ENCODE peak calls at places on chromosomes 4 and X, in five cellular contexts. One of them, this sample, is unnamed.

GRCh38 chr4:20084488-20084887 is 167.2 kb upstream of the SLIT2 start:
- DNase-seq in upper lobe of right lung: no peak
- DNase-seq in CD8-positive, alpha-beta T cell: no peak
- DNase-seq in CD4-positive, alpha-beta memory T cell: no peak
- DNase-seq in cardiac muscle cell: no peak
- DNase-seq in this sample: no peak

GRCh38 chr4:2794707-2795557 is 2.0 kb downstream of the SH3BP2 start:
- DNase-seq in cardiac muscle cell: no peak
- DNase-seq in upper lobe of right lung: peak; percentile 81
- DNase-seq in CD8-positive, alpha-beta T cell: no peak
- DNase-seq in CD4-positive, alpha-beta memory T cell: no peak
- DNase-seq in this sample: peak; percentile 91

GRCh38 chr4:139171878-139172691 is 4.9 kb downstream of the ELF2 start:
- DNase-seq in CD4-positive, alpha-beta memory T cell: no peak
- DNase-seq in cardiac muscle cell: no peak
- DNase-seq in CD8-positive, alpha-beta T cell: no peak
- DNase-seq in upper lobe of right lung: no peak
- DNase-seq in this sample: no peak

GRCh38 chr4:42824278-42824977 is 68.1 kb upstream of the GRXCR1 start:
- DNase-seq in cardiac muscle cell: no peak
- DNase-seq in CD4-positive, alpha-beta memory T cell: no peak
- DNase-seq in upper lobe of right lung: no peak
- DNase-seq in CD8-positive, alpha-beta T cell: no peak
- DNase-seq in this sample: no peak

GRCh38 chrX:31353095-31353494 is 281.3 kb upstream of the FTHL17 start:
- DNase-seq in CD8-positive, alpha-beta T cell: no peak
- DNase-seq in cardiac muscle cell: no peak
- DNase-seq in upper lobe of right lung: no peak
- DNase-seq in CD4-positive, alpha-beta memory T cell: no peak
- DNase-seq in this sample: no peak

GRCh38 chr4:106450249-106450648 is 81.7 kb upstream of the GIMD1 start:
- DNase-seq in CD8-positive, alpha-beta T cell: no peak
- DNase-seq in cardiac muscle cell: no peak
- DNase-seq in CD4-positive, alpha-beta memory T cell: no peak
- DNase-seq in upper lobe of right lung: no peak
- DNase-seq in this sample: no peak

GRCh38 chrX:13901354-13901753 is 84.5 kb upstream of the GPM6B start:
- DNase-seq in CD8-positive, alpha-beta T cell: no peak
- DNase-seq in CD4-positive, alpha-beta memory T cell: no peak
- DNase-seq in cardiac muscle cell: no peak
- DNase-seq in upper lobe of right lung: no peak
- DNase-seq in this sample: no peak

GRCh38 chrX:139126493-139126892 is 404.0 kb upstream of the F9 start:
- DNase-seq in cardiac muscle cell: peak; percentile 64
- DNase-seq in CD8-positive, alpha-beta T cell: no peak
- DNase-seq in upper lobe of right lung: no peak
- DNase-seq in CD4-positive, alpha-beta memory T cell: no peak
- DNase-seq in this sample: no peak

GRCh38 chr4:158768577-158769174 is at the start of gene FNIP2:
- DNase-seq in CD4-positive, alpha-beta memory T cell: peak; percentile 76
- DNase-seq in CD8-positive, alpha-beta T cell: peak; percentile 53
- DNase-seq in cardiac muscle cell: peak; percentile 91
- DNase-seq in upper lobe of right lung: peak; percentile 92
- DNase-seq in this sample: peak; percentile 92

GRCh38 chr4:5888222-5888701 is 4.6 kb downstream of the CRMP1 start:
- DNase-seq in cardiac muscle cell: peak; percentile 67
- DNase-seq in CD8-positive, alpha-beta T cell: no peak
- DNase-seq in upper lobe of right lung: no peak
- DNase-seq in CD4-positive, alpha-beta memory T cell: no peak
- DNase-seq in this sample: no peak

GRCh38 chrX:10171291-10171690 is 14.5 kb downstream of the CLCN4 start:
- DNase-seq in cardiac muscle cell: no peak
- DNase-seq in CD8-positive, alpha-beta T cell: no peak
- DNase-seq in upper lobe of right lung: no peak
- DNase-seq in CD4-positive, alpha-beta memory T cell: no peak
- DNase-seq in this sample: no peak

GRCh38 chr4:116321471-116321870 is 763.9 kb downstream of the TRAM1L1 start:
- DNase-seq in CD8-positive, alpha-beta T cell: no peak
- DNase-seq in CD4-positive, alpha-beta memory T cell: no peak
- DNase-seq in upper lobe of right lung: no peak
- DNase-seq in cardiac muscle cell: no peak
- DNase-seq in this sample: no peak

GRCh38 chr4:25938251-25939186 is 24.5 kb downstream of the SMIM20 start:
- DNase-seq in cardiac muscle cell: no peak
- DNase-seq in CD4-positive, alpha-beta memory T cell: no peak
- DNase-seq in CD8-positive, alpha-beta T cell: no peak
- DNase-seq in upper lobe of right lung: no peak
- DNase-seq in this sample: no peak

GRCh38 chr4:7894677-7895181 is 44.9 kb downstream of the AFAP1 start:
- DNase-seq in upper lobe of right lung: no peak
- DNase-seq in CD8-positive, alpha-beta T cell: no peak
- DNase-seq in CD4-positive, alpha-beta memory T cell: no peak
- DNase-seq in cardiac muscle cell: peak; percentile 59
- DNase-seq in this sample: no peak

GRCh38 chr4:81194286-81194685 is 20.7 kb downstream of the PRKG2 start:
- DNase-seq in CD4-positive, alpha-beta memory T cell: no peak
- DNase-seq in CD8-positive, alpha-beta T cell: no peak
- DNase-seq in cardiac muscle cell: no peak
- DNase-seq in upper lobe of right lung: no peak
- DNase-seq in this sample: no peak

GRCh38 chr4:7159923-7160322 is 32.4 kb upstream of the SORCS2 start:
- DNase-seq in CD8-positive, alpha-beta T cell: no peak
- DNase-seq in CD4-positive, alpha-beta memory T cell: no peak
- DNase-seq in cardiac muscle cell: no peak
- DNase-seq in upper lobe of right lung: peak; percentile 13
- DNase-seq in this sample: no peak

GRCh38 chr4:7625073-7625472 is 190.3 kb upstream of the PSAPL1 start:
- DNase-seq in CD8-positive, alpha-beta T cell: no peak
- DNase-seq in cardiac muscle cell: no peak
- DNase-seq in CD4-positive, alpha-beta memory T cell: no peak
- DNase-seq in upper lobe of right lung: no peak
- DNase-seq in this sample: peak; percentile 74

GRCh38 chrX:110172215-110172614 is 145.7 kb downstream of the AMMECR1 start:
- DNase-seq in cardiac muscle cell: no peak
- DNase-seq in upper lobe of right lung: no peak
- DNase-seq in CD8-positive, alpha-beta T cell: no peak
- DNase-seq in CD4-positive, alpha-beta memory T cell: no peak
- DNase-seq in this sample: no peak

GRCh38 chr4:120948382-120948781 is 25.9 kb upstream of the PRDM5 start:
- DNase-seq in CD8-positive, alpha-beta T cell: no peak
- DNase-seq in CD4-positive, alpha-beta memory T cell: no peak
- DNase-seq in upper lobe of right lung: no peak
- DNase-seq in cardiac muscle cell: no peak
- DNase-seq in this sample: no peak

GRCh38 chrX:49840679-49841078 is 11.6 kb downstream of the PAGE4 start:
- DNase-seq in upper lobe of right lung: peak; percentile 71
- DNase-seq in CD4-positive, alpha-beta memory T cell: peak; percentile 13
- DNase-seq in CD8-positive, alpha-beta T cell: no peak
- DNase-seq in cardiac muscle cell: peak; percentile 88
- DNase-seq in this sample: peak; percentile 77

GRCh38 chrX:122703762-122704161 is 480.3 kb upstream of the GRIA3 start:
- DNase-seq in CD8-positive, alpha-beta T cell: no peak
- DNase-seq in upper lobe of right lung: no peak
- DNase-seq in cardiac muscle cell: no peak
- DNase-seq in CD4-positive, alpha-beta memory T cell: no peak
- DNase-seq in this sample: no peak

GRCh38 chr4:10084651-10085320 is 31.8 kb downstream of the WDR1 start:
- DNase-seq in CD4-positive, alpha-beta memory T cell: no peak
- DNase-seq in CD8-positive, alpha-beta T cell: no peak
- DNase-seq in cardiac muscle cell: no peak
- DNase-seq in upper lobe of right lung: peak; percentile 55
- DNase-seq in this sample: peak; percentile 68

GRCh38 chr4:167873536-167873935 is 218.8 kb upstream of the ANXA10 start:
- DNase-seq in cardiac muscle cell: no peak
- DNase-seq in upper lobe of right lung: no peak
- DNase-seq in CD8-positive, alpha-beta T cell: no peak
- DNase-seq in CD4-positive, alpha-beta memory T cell: no peak
- DNase-seq in this sample: no peak

GRCh38 chr4:48909697-48910096 is 3.1 kb upstream of the OCIAD2 start:
- DNase-seq in CD4-positive, alpha-beta memory T cell: no peak
- DNase-seq in CD8-positive, alpha-beta T cell: peak; percentile 21
- DNase-seq in upper lobe of right lung: no peak
- DNase-seq in cardiac muscle cell: no peak
- DNase-seq in this sample: peak; percentile 77

GRCh38 chr4:17111959-17112659 is 213.7 kb upstream of the LDB2 start:
- DNase-seq in CD8-positive, alpha-beta T cell: no peak
- DNase-seq in cardiac muscle cell: peak; percentile 63
- DNase-seq in CD4-positive, alpha-beta memory T cell: no peak
- DNase-seq in upper lobe of right lung: no peak
- DNase-seq in this sample: no peak

GRCh38 chrX:10296581-10296980 is 139.8 kb downstream of the CLCN4 start:
- DNase-seq in cardiac muscle cell: no peak
- DNase-seq in upper lobe of right lung: no peak
- DNase-seq in CD4-positive, alpha-beta memory T cell: no peak
- DNase-seq in CD8-positive, alpha-beta T cell: no peak
- DNase-seq in this sample: no peak

GRCh38 chr4:15976456-15977096 is 13.6 kb upstream of the FGFBP2 start:
- DNase-seq in CD8-positive, alpha-beta T cell: no peak
- DNase-seq in cardiac muscle cell: no peak
- DNase-seq in CD4-positive, alpha-beta memory T cell: no peak
- DNase-seq in upper lobe of right lung: no peak
- DNase-seq in this sample: no peak

GRCh38 chr4:151485541-151486131 is 76.7 kb downstream of the FHIP1A start:
- DNase-seq in CD8-positive, alpha-beta T cell: no peak
- DNase-seq in upper lobe of right lung: no peak
- DNase-seq in CD4-positive, alpha-beta memory T cell: no peak
- DNase-seq in cardiac muscle cell: no peak
- DNase-seq in this sample: no peak

GRCh38 chrX:17580529-17581155 is 156.7 kb upstream of the SCML1 start:
- DNase-seq in CD8-positive, alpha-beta T cell: no peak
- DNase-seq in upper lobe of right lung: no peak
- DNase-seq in cardiac muscle cell: peak; percentile 54
- DNase-seq in CD4-positive, alpha-beta memory T cell: no peak
- DNase-seq in this sample: no peak

GRCh38 chr4:52963976-52964375 is 101.9 kb downstream of the RASL11B start:
- DNase-seq in upper lobe of right lung: no peak
- DNase-seq in CD4-positive, alpha-beta memory T cell: no peak
- DNase-seq in cardiac muscle cell: no peak
- DNase-seq in CD8-positive, alpha-beta T cell: no peak
- DNase-seq in this sample: no peak

GRCh38 chr4:153485860-153486259 is 19.7 kb downstream of the TMEM131L start:
- DNase-seq in cardiac muscle cell: no peak
- DNase-seq in CD4-positive, alpha-beta memory T cell: no peak
- DNase-seq in upper lobe of right lung: no peak
- DNase-seq in CD8-positive, alpha-beta T cell: no peak
- DNase-seq in this sample: no peak
- H3K4me1 ChIP-seq in cardiac muscle cell: peaks cover 3% of the 10 kb centered on the region
- H3K4me1 ChIP-seq in CD4-positive, alpha-beta memory T cell: peaks cover 82% of the 10 kb centered on the region
- H3K4me1 ChIP-seq in upper lobe of right lung: peaks cover 37% of the 10 kb centered on the region
- H3K4me1 ChIP-seq in CD8-positive, alpha-beta T cell: peaks cover 79% of the 10 kb centered on the region
- H3K4me1 ChIP-seq in this sample: no peaks in the 10 kb centered on the region

GRCh38 chrX:40103565-40104323 is 6.0 kb upstream of the BCOR start:
- DNase-seq in CD8-positive, alpha-beta T cell: no peak
- DNase-seq in upper lobe of right lung: no peak
- DNase-seq in cardiac muscle cell: no peak
- DNase-seq in CD4-positive, alpha-beta memory T cell: no peak
- DNase-seq in this sample: no peak

GRCh38 chrX:40102393-40103381 is 4.9 kb upstream of the BCOR start:
- DNase-seq in CD4-positive, alpha-beta memory T cell: no peak
- DNase-seq in upper lobe of right lung: peak; percentile 64
- DNase-seq in cardiac muscle cell: peak; percentile 61
- DNase-seq in CD8-positive, alpha-beta T cell: no peak
- DNase-seq in this sample: no peak

GRCh38 chrX:40105016-40105790 is 7.4 kb upstream of the BCOR start:
- DNase-seq in CD4-positive, alpha-beta memory T cell: no peak
- DNase-seq in CD8-positive, alpha-beta T cell: no peak
- DNase-seq in upper lobe of right lung: peak; percentile 79
- DNase-seq in cardiac muscle cell: peak; percentile 71
- DNase-seq in this sample: peak; percentile 82

GRCh38 chrX:40105791-40106676 is 8.3 kb upstream of the BCOR start:
- DNase-seq in cardiac muscle cell: peak; percentile 89
- DNase-seq in CD4-positive, alpha-beta memory T cell: peak; percentile 69
- DNase-seq in upper lobe of right lung: peak; percentile 88
- DNase-seq in CD8-positive, alpha-beta T cell: peak; percentile 57
- DNase-seq in this sample: peak; percentile 83

GRCh38 chrX:40104649-40105015 is 6.9 kb upstream of the BCOR start:
- DNase-seq in upper lobe of right lung: peak; percentile 76
- DNase-seq in cardiac muscle cell: peak; percentile 68
- DNase-seq in CD8-positive, alpha-beta T cell: no peak
- DNase-seq in CD4-positive, alpha-beta memory T cell: no peak
- DNase-seq in this sample: peak; percentile 90
- H3K4me3 ChIP-seq in upper lobe of right lung: peak overlapping the region; percentile 55
- H3K4me3 ChIP-seq in cardiac muscle cell: peak overlapping the region; percentile 41
- H3K4me3 ChIP-seq in CD8-positive, alpha-beta T cell: peak overlapping the region; percentile 43
- H3K4me3 ChIP-seq in CD4-positive, alpha-beta memory T cell: peak overlapping the region; percentile 51
- H3K4me3 ChIP-seq in this sample: peak overlapping the region; percentile 53

GRCh38 chr4:142701017-142701416 is 145.1 kb downstream of the INPP4B start:
- DNase-seq in cardiac muscle cell: no peak
- DNase-seq in upper lobe of right lung: no peak
- DNase-seq in CD4-positive, alpha-beta memory T cell: peak; percentile 12
- DNase-seq in CD8-positive, alpha-beta T cell: no peak
- DNase-seq in this sample: no peak

GRCh38 chr4:142700521-142700920 is 145.6 kb downstream of the INPP4B start:
- DNase-seq in CD8-positive, alpha-beta T cell: no peak
- DNase-seq in cardiac muscle cell: no peak
- DNase-seq in upper lobe of right lung: no peak
- DNase-seq in CD4-positive, alpha-beta memory T cell: peak; percentile 65
- DNase-seq in this sample: no peak

GRCh38 chr4:142705820-142706219 is 140.3 kb downstream of the INPP4B start:
- DNase-seq in cardiac muscle cell: no peak
- DNase-seq in CD4-positive, alpha-beta memory T cell: no peak
- DNase-seq in upper lobe of right lung: no peak
- DNase-seq in CD8-positive, alpha-beta T cell: no peak
- DNase-seq in this sample: no peak

GRCh38 chr4:142706381-142706780 is 139.7 kb downstream of the INPP4B start:
- DNase-seq in cardiac muscle cell: no peak
- DNase-seq in CD4-positive, alpha-beta memory T cell: no peak
- DNase-seq in CD8-positive, alpha-beta T cell: no peak
- DNase-seq in upper lobe of right lung: no peak
- DNase-seq in this sample: no peak

GRCh38 chr4:142703694-142704309 is 142.3 kb downstream of the INPP4B start:
- DNase-seq in cardiac muscle cell: no peak
- DNase-seq in upper lobe of right lung: no peak
- DNase-seq in CD8-positive, alpha-beta T cell: peak; percentile 19
- DNase-seq in CD4-positive, alpha-beta memory T cell: peak; percentile 77
- DNase-seq in this sample: no peak
- H3K4me1 ChIP-seq in cardiac muscle cell: no peaks in the 10 kb centered on the region
- H3K4me1 ChIP-seq in upper lobe of right lung: no peaks in the 10 kb centered on the region
- H3K4me1 ChIP-seq in CD8-positive, alpha-beta T cell: peaks cover 84% of the 10 kb centered on the region
- H3K4me1 ChIP-seq in CD4-positive, alpha-beta memory T cell: peaks cover 95% of the 10 kb centered on the region
- H3K4me1 ChIP-seq in this sample: no peaks in the 10 kb centered on the region

DNA sequence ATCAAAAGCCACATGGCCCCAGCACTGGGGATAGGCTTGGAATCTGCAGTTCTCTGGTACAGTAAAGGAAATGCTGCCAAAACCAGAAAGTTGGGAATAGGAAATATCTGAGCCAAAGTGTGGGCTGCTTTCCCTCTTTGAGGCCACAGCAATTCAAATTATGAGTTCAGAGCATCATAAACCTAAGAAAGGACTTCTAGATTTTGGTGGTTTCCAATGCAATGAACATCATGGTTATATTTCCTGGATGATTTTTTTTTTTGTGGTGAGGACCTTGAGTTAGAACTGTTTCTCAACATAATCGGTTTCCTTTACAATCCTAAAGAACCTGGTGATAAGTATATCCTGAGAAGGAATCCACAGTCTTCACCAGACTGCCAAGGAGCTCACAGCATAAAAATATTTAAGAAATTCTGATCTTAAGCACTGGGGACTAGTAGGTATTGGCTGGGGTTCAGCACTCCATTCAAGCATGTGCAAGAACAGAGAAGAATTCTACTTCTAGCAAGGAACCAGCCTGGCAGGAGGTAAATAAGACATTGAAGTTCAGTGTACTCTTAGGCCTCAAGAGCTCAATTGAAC is 29.8 kb upstream of the ARHGAP24 start:
- DNase-seq in CD8-positive, alpha-beta T cell: no peak
- DNase-seq in cardiac muscle cell: no peak
- DNase-seq in CD4-positive, alpha-beta memory T cell: no peak
- DNase-seq in upper lobe of right lung: no peak
- DNase-seq in this sample: no peak
- H3K4me3 ChIP-seq in CD8-positive, alpha-beta T cell: no peak overlapping the region
- H3K4me3 ChIP-seq in cardiac muscle cell: no peak overlapping the region
- H3K4me3 ChIP-seq in CD4-positive, alpha-beta memory T cell: no peak overlapping the region
- H3K4me3 ChIP-seq in upper lobe of right lung: no peak overlapping the region
- H3K4me3 ChIP-seq in this sample: no peak overlapping the region

This sample was measured in aorta.